ENCODE peak calls at places on chromosomes 12 and 14, in four cellular contexts. G is GM06990; F is CD8-positive, alpha-beta memory T cell; Y is fibroblast of the aortic adventitia. E is an unnamed sample.

GRCh38 chr14:23895480-23895879 is 58.1 kb upstream of the DHRS4 start:
- DNase-seq in G (no peak), F (no peak), Y (peak), E (no peak)

GRCh38 chr12:73226585-73226984 is 954.4 kb downstream of the TRHDE start:
- DNase-seq in G (no peak), F (no peak), Y (no peak), E (no peak)

GRCh38 chr12:94109154-94109553 is 39.2 kb upstream of the PLXNC1 start:
- DNase-seq in G (no peak), F (no peak), Y (peak), E (no peak)

GRCh38 chr12:92466391-92467305 is 236.1 kb upstream of the PLEKHG7 start:
- DNase-seq in G (peak), F (no peak), Y (no peak), E (no peak)

GRCh38 chr12:49909826-49910225 is 6.1 kb upstream of the FAIM2 start:
- DNase-seq in G (no peak), F (no peak), Y (peak), E (no peak)

GRCh38 chr12:109537136-109537535 is 36.2 kb downstream of the MMAB start:
- DNase-seq in G (no peak), F (no peak), Y (no peak), E (no peak)

GRCh38 chr14:24565766-24566165 is 10.3 kb downstream of the CTSG start:
- DNase-seq in G (no peak), F (no peak), Y (no peak), E (no peak)

GRCh38 chr12:76033116-76034001 is 1.8 kb upstream of the PHLDA1 start:
- DNase-seq in G (no peak), F (no peak), Y (peak), E (no peak)

GRCh38 chr12:57864811-57865751 is 18.6 kb upstream of the CTDSP2 start:
- DNase-seq in G (peak), F (peak), Y (peak), E (no peak)

GRCh38 chr12:84508943-84509342 is 403.7 kb downstream of the SLC6A15 start:
- DNase-seq in G (no peak), F (no peak), Y (no peak), E (no peak)

GRCh38 chr14:50882932-50883826 is 11.3 kb downstream of the ABHD12B start:
- DNase-seq in G (no peak), F (no peak), Y (no peak), E (no peak)

GRCh38 chr12:110689601-110690430 is 901 bp upstream of the HVCN1 start:
- DNase-seq in G (peak), F (peak), Y (peak), E (peak)

GRCh38 chr12:2879853-2880252 is 2.8 kb downstream of the RHNO1 start:
- DNase-seq in G (no peak), F (no peak), Y (no peak), E (no peak)

GRCh38 chr12:68225576-68226476 is at the start of gene IL26:
- DNase-seq in G (no peak), F (no peak), Y (peak), E (no peak)

GRCh38 chr12:76719171-76719631 is 44.7 kb upstream of the ZDHHC17 start:
- DNase-seq in G (no peak), F (no peak), Y (peak), E (no peak)

GRCh38 chr12:90331821-90332220 is 623.2 kb downstream of the CCER1 start:
- DNase-seq in G (no peak), F (no peak), Y (no peak), E (no peak)

GRCh38 chr12:13581031-13581430 is 384.5 kb downstream of the EMP1 start:
- DNase-seq in G (no peak), F (no peak), Y (no peak), E (no peak)

GRCh38 chr12:53232641-53233538 is 881 bp upstream of the RARG start:
- DNase-seq in G (no peak), F (peak), Y (peak), E (peak)

GRCh38 chr14:63046339-63047268 is 1.3 kb upstream of the KCNH5 start:
- DNase-seq in G (no peak), F (no peak), Y (no peak), E (no peak)
- H3K4me3 ChIP-seq in G (no peak), F (no peak), Y (no peak), E (no peak)

GRCh38 chr12:125435871-125436270 is 370.6 kb downstream of the AACS start:
- DNase-seq in G (no peak), F (no peak), Y (no peak), E (no peak)
- H3K4me3 ChIP-seq in G (no peak), F (no peak), Y (no peak), E (no peak)

GRCh38 chr12:124998705-124999104 is 5.3 kb downstream of the BRI3BP start:
- DNase-seq in G (no peak), F (no peak), Y (no peak), E (no peak)

GRCh38 chr12:124993568-124994434 is at the start of gene BRI3BP:
- DNase-seq in G (peak), F (peak), Y (peak), E (peak)

GRCh38 chr12:124995200-124995961 is 1.9 kb downstream of the BRI3BP start:
- DNase-seq in G (peak), F (no peak), Y (no peak), E (no peak)

GRCh38 chr12:124994435-124994975 is 1.1 kb downstream of the BRI3BP start:
- DNase-seq in G (no peak), F (no peak), Y (peak), E (no peak)

DNA sequence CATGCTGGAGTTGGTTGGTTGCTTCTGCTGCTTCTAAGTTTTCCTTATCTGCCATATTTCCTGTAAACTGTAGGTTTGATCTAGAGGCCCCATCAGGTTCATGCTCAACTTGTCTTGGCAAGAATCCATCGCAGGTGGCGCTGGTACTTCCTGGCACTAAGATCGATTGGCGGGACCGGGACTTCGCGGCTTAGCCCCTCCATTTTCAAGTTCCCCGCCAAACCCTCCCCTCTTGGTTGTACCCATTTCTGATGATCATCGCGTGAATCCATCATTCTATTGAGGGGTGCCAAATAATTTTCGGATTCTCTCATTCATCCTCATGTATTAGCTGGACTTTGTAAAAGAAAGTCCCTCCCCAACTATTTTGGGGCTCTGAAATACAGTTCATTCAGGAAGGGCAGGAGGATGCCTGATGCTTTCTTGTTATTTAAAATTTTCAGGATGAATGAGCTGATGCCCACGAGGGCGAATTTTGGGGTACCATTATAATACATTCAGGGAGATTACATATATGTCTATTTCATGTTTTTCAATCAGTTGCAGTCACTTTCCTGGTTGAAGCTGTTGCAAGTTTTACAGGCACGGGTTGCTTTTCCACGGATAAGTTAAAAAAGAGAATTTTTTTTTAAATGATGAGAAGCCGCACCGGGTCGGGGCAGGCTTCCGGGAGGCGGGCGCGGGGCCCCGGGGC is 424 bp upstream of the BRI3BP start:
- DNase-seq in G (peak), F (peak), Y (peak), E (peak)
- H3K4me3 ChIP-seq in G (peak), F (peak), Y (peak), E (peak)

DNA sequence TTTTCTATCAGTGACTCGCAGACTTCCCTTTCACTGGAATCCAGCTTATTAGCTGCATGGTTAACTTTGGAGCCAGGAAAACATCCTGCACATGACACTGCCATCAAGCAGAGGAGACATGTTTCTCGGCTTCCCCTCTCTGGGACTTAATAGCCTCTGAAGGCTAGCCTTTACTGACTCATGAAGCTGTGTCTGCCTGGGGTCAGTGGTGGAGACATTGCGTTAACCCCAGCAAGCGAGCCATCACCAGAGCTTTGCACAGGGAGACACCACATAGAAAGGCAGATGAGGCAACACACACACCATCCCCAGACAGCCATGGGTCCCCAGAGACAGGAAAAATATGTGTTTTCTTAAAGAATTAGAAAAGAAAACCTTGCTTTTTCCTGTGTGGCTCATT is 127.0 kb upstream of the PRICKLE1 start:
- DNase-seq in G (no peak), F (no peak), Y (peak), E (no peak)
- H3K4me3 ChIP-seq in G (no peak), F (no peak), Y (no peak), E (no peak)